ENCODE peak calls at places on chromosomes 11 and 22, in six cellular contexts. Q, I, C, P, B and H are unnamed samples.

GRCh38 chr11:3204141-3205015 is 14.2 kb downstream of the MRGPRG start:
- DNase-seq in I (no peak), B (no peak), P (no peak), C (no peak), Q (no peak), H (no peak)

GRCh38 chr11:34637303-34637702 is 16.4 kb downstream of the EHF start:
- DNase-seq in B (no peak), P (no peak), I (no peak), Q (peak), C (no peak), H (no peak)

GRCh38 chr11:59154585-59154984 is 11.9 kb downstream of the FAM111A start:
- DNase-seq in C (no peak), P (no peak), B (no peak), Q (no peak), I (no peak), H (no peak)

GRCh38 chr11:121300313-121300971 is 7.9 kb downstream of the SC5D start:
- DNase-seq in C (peak), I (no peak), Q (no peak), B (no peak), P (no peak), H (no peak)

GRCh38 chr11:65301491-65302329 is 13.0 kb upstream of the CDC42EP2 start:
- DNase-seq in P (no peak), B (no peak), C (no peak), I (no peak), Q (peak), H (peak)

GRCh38 chr11:101226617-101227016 is 97.0 kb upstream of the PGR start:
- DNase-seq in Q (no peak), P (no peak), B (no peak), C (no peak), I (no peak), H (no peak)

GRCh38 chr22:42326786-42327185 is 56.3 kb upstream of the TCF20 start:
- DNase-seq in C (no peak), I (no peak), B (no peak), P (no peak), Q (no peak), H (no peak)

GRCh38 chr11:110982214-110982613 is 263.3 kb upstream of the POU2AF2 start:
- DNase-seq in B (no peak), P (no peak), C (no peak), Q (no peak), I (no peak), H (no peak)

GRCh38 chr11:120089036-120090001 is 48.6 kb downstream of the TRIM29 start:
- DNase-seq in C (no peak), I (no peak), Q (peak), P (no peak), B (no peak), H (no peak)

GRCh38 chr11:36449566-36450390 is 60.3 kb downstream of the TRAF6 start:
- DNase-seq in C (no peak), I (no peak), B (no peak), Q (no peak), P (no peak), H (no peak)